ENCODE peak calls at places on chromosome 18, in four cellular contexts. One of them, this sample, is unnamed.

GRCh38 chr18:45828917-45829811 is 3.7 kb downstream of the SIGLEC15 start:
- DNase-seq in nephron progenitor cell: no peak
- DNase-seq in cardiac septum: no peak
- DNase-seq in EL: no peak
- DNase-seq in this sample: peak

GRCh38 chr18:12944724-12945123 is 3.1 kb upstream of the SEH1L start:
- DNase-seq in nephron progenitor cell: no peak
- DNase-seq in EL: peak
- DNase-seq in cardiac septum: no peak
- DNase-seq in this sample: no peak

GRCh38 chr18:76932026-76932819 is 109.9 kb downstream of the ZNF236 start:
- DNase-seq in nephron progenitor cell: no peak
- DNase-seq in cardiac septum: no peak
- DNase-seq in EL: no peak
- DNase-seq in this sample: no peak

GRCh38 chr18:56861244-56861643 is 210.1 kb downstream of the WDR7 start:
- DNase-seq in EL: no peak
- DNase-seq in nephron progenitor cell: no peak
- DNase-seq in cardiac septum: no peak
- DNase-seq in this sample: no peak

GRCh38 chr18:10863026-10863425 is 286.3 kb downstream of the PIEZO2 start:
- DNase-seq in nephron progenitor cell: no peak
- DNase-seq in EL: no peak
- DNase-seq in cardiac septum: no peak
- DNase-seq in this sample: no peak

GRCh38 chr18:25262920-25263319 is 89.0 kb downstream of the ZNF521 start:
- DNase-seq in cardiac septum: no peak
- DNase-seq in nephron progenitor cell: no peak
- DNase-seq in EL: peak
- DNase-seq in this sample: no peak

GRCh38 chr18:77366725-77367641 is 117.3 kb downstream of the GALR1 start:
- DNase-seq in nephron progenitor cell: peak
- DNase-seq in cardiac septum: no peak
- DNase-seq in EL: no peak
- DNase-seq in this sample: no peak

GRCh38 chr18:6729247-6730091 is at the start of gene ARHGAP28:
- DNase-seq in nephron progenitor cell: peak
- DNase-seq in cardiac septum: peak
- DNase-seq in EL: peak
- DNase-seq in this sample: peak

GRCh38 chr18:25467226-25468065 is 115.5 kb upstream of the ZNF521 start:
- DNase-seq in nephron progenitor cell: no peak
- DNase-seq in EL: peak
- DNase-seq in cardiac septum: peak
- DNase-seq in this sample: no peak

GRCh38 chr18:8614875-8615274 is 5.6 kb downstream of the RAB12 start:
- DNase-seq in nephron progenitor cell: no peak
- DNase-seq in EL: no peak
- DNase-seq in cardiac septum: no peak
- DNase-seq in this sample: no peak

GRCh38 chr18:48007955-48008701 is 77.7 kb upstream of the SMAD2 start:
- DNase-seq in EL: peak
- DNase-seq in cardiac septum: no peak
- DNase-seq in nephron progenitor cell: peak
- DNase-seq in this sample: peak

GRCh38 chr18:63161728-63162195 is 157.8 kb downstream of the BCL2 start:
- DNase-seq in EL: peak
- DNase-seq in nephron progenitor cell: no peak
- DNase-seq in cardiac septum: peak
- DNase-seq in this sample: no peak

GRCh38 chr18:26468931-26469340 is 79.4 kb downstream of the KCTD1 start:
- DNase-seq in cardiac septum: no peak
- DNase-seq in nephron progenitor cell: peak
- DNase-seq in EL: no peak
- DNase-seq in this sample: peak

GRCh38 chr18:60090170-60090569 is 190.4 kb downstream of the PMAIP1 start:
- DNase-seq in EL: no peak
- DNase-seq in cardiac septum: no peak
- DNase-seq in nephron progenitor cell: no peak
- DNase-seq in this sample: no peak

GRCh38 chr18:55579471-55579870 is 8.5 kb downstream of the TCF4 start:
- DNase-seq in nephron progenitor cell: no peak
- DNase-seq in EL: no peak
- DNase-seq in cardiac septum: no peak
- DNase-seq in this sample: no peak

GRCh38 chr18:5159080-5159479 is 38.0 kb downstream of the AKAIN1 start:
- DNase-seq in EL: no peak
- DNase-seq in cardiac septum: no peak
- DNase-seq in nephron progenitor cell: no peak
- DNase-seq in this sample: no peak

GRCh38 chr18:79483971-79484491 is 88.3 kb downstream of the NFATC1 start:
- DNase-seq in nephron progenitor cell: no peak
- DNase-seq in EL: no peak
- DNase-seq in cardiac septum: peak
- DNase-seq in this sample: no peak

GRCh38 chr18:62128157-62128556 is 58.7 kb downstream of the PIGN start:
- DNase-seq in cardiac septum: no peak
- DNase-seq in EL: peak
- DNase-seq in nephron progenitor cell: no peak
- DNase-seq in this sample: no peak

GRCh38 chr18:67864677-67865340 is 348.3 kb upstream of the DSEL start:
- DNase-seq in nephron progenitor cell: no peak
- DNase-seq in cardiac septum: no peak
- DNase-seq in EL: peak
- DNase-seq in this sample: no peak

GRCh38 chr18:41004320-41004719 is 950.7 kb upstream of the PIK3C3 start:
- DNase-seq in nephron progenitor cell: peak
- DNase-seq in EL: no peak
- DNase-seq in cardiac septum: no peak
- DNase-seq in this sample: no peak

GRCh38 chr18:3008546-3008945 is 4.4 kb downstream of the LPIN2 start:
- DNase-seq in EL: peak
- DNase-seq in cardiac septum: no peak
- DNase-seq in nephron progenitor cell: no peak
- DNase-seq in this sample: no peak

GRCh38 chr18:495017-495416 is 5.5 kb downstream of the COLEC12 start:
- DNase-seq in cardiac septum: no peak
- DNase-seq in EL: no peak
- DNase-seq in nephron progenitor cell: no peak
- DNase-seq in this sample: no peak

This sample was measured in NCI-H2029.